ENCODE peak calls at places on chromosomes 11 and 22, in six cellular contexts. M is pancreas, D is colonic mucosa, Y is A549, Z is cardiac muscle cell, F is neuronal stem cell. N is an unnamed sample. For H3K4me1, the result is how much of the 10 kb centered on the place peaks cover.

GRCh38 chr11:77596626-77597025 is 6.9 kb downstream of the AQP11 start:
- DNase-seq in M (no peak), D (no peak), Y (no peak), Z (peak), F (no peak), N (no peak)

GRCh38 chr22:45576273-45576625 is 73.6 kb downstream of the FBLN1 start:
- DNase-seq in M (no peak), D (no peak), Y (no peak), Z (no peak), F (no peak), N (no peak)

GRCh38 chr11:95641506-95641905 is 148.1 kb downstream of the FAM76B start:
- DNase-seq in M (no peak), D (no peak), Y (no peak), Z (no peak), F (no peak), N (no peak)

GRCh38 chr11:16678466-16679116 is 59.9 kb upstream of the C11orf58 start:
- DNase-seq in M (no peak), D (no peak), Y (no peak), Z (no peak), F (no peak), N (no peak)

GRCh38 chr11:118224512-118225180 is at the start of gene JAML:
- DNase-seq in M (no peak), D (no peak), Y (no peak), Z (no peak), F (no peak), N (no peak)

GRCh38 chr11:78615724-78616123 is 41.1 kb upstream of the NARS2 start:
- DNase-seq in M (no peak), D (no peak), Y (no peak), Z (no peak), F (no peak), N (no peak)

GRCh38 chr11:17600316-17601205 is 53.5 kb downstream of the OTOG start:
- DNase-seq in M (no peak), D (peak), Y (no peak), Z (no peak), F (no peak), N (no peak)

GRCh38 chr11:69013009-69013951 is at the start of gene MRGPRF:
- DNase-seq in M (peak), D (peak), Y (peak), Z (peak), F (no peak), N (no peak)

GRCh38 chr11:83336993-83337392 is 50.8 kb upstream of the CCDC90B start:
- DNase-seq in M (no peak), D (no peak), Y (no peak), Z (no peak), F (no peak), N (no peak)

GRCh38 chr11:108121274-108122155 is at the start of gene ACAT1:
- DNase-seq in M (peak), D (peak), Y (peak), Z (peak), F (peak), N (peak)

GRCh38 chr11:103987631-103988594 is 48.5 kb upstream of the DDI1 start:
- DNase-seq in M (no peak), D (no peak), Y (no peak), Z (peak), F (no peak), N (no peak)

GRCh38 chr11:119046489-119046888 is 10.5 kb downstream of the HYOU1 start:
- DNase-seq in M (no peak), D (no peak), Y (no peak), Z (no peak), F (no peak), N (no peak)

GRCh38 chr11:46273511-46274205 is 3.8 kb upstream of the CREB3L1 start:
- DNase-seq in M (peak), D (peak), Y (no peak), Z (peak), F (no peak), N (no peak)

GRCh38 chr22:49433044-49433443 is 394.6 kb downstream of the BRD1 start:
- DNase-seq in M (no peak), D (no peak), Y (no peak), Z (no peak), F (no peak), N (no peak)

GRCh38 chr11:102120437-102120935 is 10.2 kb downstream of the YAP1 start:
- DNase-seq in M (no peak), D (no peak), Y (peak), Z (peak), F (no peak), N (no peak)

GRCh38 chr11:1487091-1487850 is 692 bp upstream of the MOB2 start:
- DNase-seq in M (no peak), D (no peak), Y (no peak), Z (no peak), F (no peak), N (no peak)

GRCh38 chr11:1484716-1485503 is 1.7 kb downstream of the MOB2 start:
- DNase-seq in M (no peak), D (peak), Y (no peak), Z (no peak), F (no peak), N (no peak)

GRCh38 chr11:1485504-1485885 is 1.1 kb downstream of the MOB2 start:
- DNase-seq in M (no peak), D (no peak), Y (no peak), Z (no peak), F (no peak), N (no peak)

GRCh38 chr11:1487851-1488574 is 1.4 kb upstream of the MOB2 start:
- DNase-seq in M (no peak), D (no peak), Y (no peak), Z (no peak), F (no peak), N (no peak)

DNA sequence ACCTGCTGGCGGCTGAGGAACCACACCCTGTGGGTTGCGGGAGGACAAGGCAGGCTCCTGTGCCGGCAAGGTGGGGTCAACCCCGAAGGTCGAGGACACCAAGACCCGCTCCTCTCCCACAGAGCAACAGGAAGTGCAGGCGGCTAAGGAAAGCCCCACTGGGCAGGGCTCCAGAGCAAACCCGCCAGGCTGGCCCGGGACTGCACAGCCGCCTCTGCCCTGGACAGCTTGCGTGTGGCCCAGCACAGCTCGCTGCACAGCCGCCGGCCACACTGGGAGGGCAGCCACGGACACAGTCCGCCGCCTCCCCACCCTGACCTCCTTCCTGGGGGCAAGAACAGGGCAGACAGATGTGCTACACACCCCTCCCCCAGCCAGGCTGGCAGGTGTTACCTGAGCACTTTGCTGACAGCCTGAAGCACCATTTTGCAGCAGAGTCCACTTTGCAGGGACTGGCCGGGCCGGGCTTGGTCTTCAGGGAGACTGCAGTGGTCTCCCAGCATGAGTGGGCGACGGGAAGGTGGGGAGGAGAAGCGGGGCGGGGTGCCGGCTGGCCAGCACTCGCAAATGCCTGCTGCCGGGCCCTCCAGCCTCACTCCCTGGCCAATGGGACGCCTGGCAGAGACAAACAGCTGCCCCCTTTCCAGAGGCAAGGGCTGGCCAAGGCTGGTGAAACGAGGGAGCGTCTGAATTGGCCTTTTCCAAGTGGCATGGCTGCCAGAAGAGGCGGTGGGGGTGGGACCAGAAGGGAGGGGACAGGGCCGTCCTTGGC is at the start of gene MOB2:
- DNase-seq in M (peak), D (peak), Y (no peak), Z (peak), F (no peak), N (no peak)
- H3K4me1 ChIP-seq in M (under half), D (under half), Y (under half), Z (under half), F (under half), N (half or more)

GRCh38 chr11:35167451-35167954 is 28.5 kb downstream of the CD44 start:
- DNase-seq in M (no peak), D (no peak), Y (no peak), Z (peak), F (no peak), N (no peak)
- H3K4me3 ChIP-seq in M (no peak), D (no peak), Y (no peak), Z (no peak), F (no peak), N (no peak)

GRCh38 chr22:35604671-35605457 is 12.3 kb downstream of the MB start:
- DNase-seq in M (no peak), D (no peak), Y (no peak), Z (peak), F (no peak), N (no peak)

GRCh38 chr22:35605787-35606492 is 11.2 kb downstream of the MB start:
- DNase-seq in M (no peak), D (no peak), Y (no peak), Z (no peak), F (no peak), N (no peak)

GRCh38 chr22:35609261-35609660 is 7.9 kb downstream of the MB start:
- DNase-seq in M (no peak), D (no peak), Y (no peak), Z (no peak), F (no peak), N (no peak)

GRCh38 chr22:35608088-35608487 is 9.0 kb downstream of the MB start:
- DNase-seq in M (no peak), D (no peak), Y (no peak), Z (no peak), F (no peak), N (no peak)

DNA sequence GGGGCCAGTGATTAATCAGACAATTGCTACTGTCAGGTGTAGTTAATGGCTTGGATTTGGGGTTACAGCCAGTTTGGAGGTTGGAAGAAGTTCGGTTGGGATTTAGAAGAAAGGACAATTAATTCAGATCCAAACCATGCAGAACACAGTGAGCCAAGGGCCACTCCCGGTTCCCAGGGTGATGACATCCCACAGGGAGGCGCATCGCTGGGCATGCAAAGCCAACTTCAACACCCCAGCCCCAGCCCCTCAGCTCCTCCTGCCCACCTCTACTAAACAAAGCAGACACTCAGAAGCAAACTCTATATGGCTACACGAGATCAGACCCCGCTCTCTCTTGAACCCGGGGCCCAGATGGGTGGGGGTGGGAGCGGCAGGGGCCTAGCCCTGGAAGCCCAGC is 10.2 kb downstream of the MB start:
- DNase-seq in M (no peak), D (no peak), Y (no peak), Z (no peak), F (no peak), N (no peak)
- H3K4me1 ChIP-seq in M (under half), D (under half), Y (under half), Z (under half), F (under half), N (under half)

DNA sequence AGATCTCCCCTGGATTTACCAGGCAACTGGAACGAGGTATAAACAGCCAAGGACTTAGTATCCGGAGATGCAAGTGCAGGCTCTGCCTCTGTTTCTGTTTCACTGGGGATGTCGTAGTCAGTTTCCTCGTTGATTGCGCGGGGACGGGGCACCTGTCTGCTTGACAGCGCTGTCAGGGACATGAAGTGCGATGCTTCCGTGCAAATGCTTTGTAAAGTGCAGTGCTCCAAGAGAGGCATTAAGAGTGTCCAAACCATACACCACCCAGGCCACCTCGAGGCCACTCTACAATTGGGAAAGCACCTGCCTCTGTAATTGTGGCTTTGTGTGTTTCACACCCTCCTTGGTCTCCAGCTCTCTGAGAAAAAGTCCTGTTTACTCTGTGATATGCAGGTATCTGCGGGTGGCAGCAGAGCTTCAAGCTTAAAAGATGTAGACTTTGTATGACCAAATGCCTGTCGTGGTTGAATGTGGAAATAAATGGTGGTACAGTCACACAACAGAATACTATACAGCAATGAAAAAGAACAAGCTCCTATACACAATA is 18.6 kb upstream of the CD5 start:
- DNase-seq in M (no peak), D (no peak), Y (no peak), Z (no peak), F (no peak), N (no peak)
- H3K4me3 ChIP-seq in M (no peak), D (no peak), Y (no peak), Z (no peak), F (no peak), N (no peak)

DNA sequence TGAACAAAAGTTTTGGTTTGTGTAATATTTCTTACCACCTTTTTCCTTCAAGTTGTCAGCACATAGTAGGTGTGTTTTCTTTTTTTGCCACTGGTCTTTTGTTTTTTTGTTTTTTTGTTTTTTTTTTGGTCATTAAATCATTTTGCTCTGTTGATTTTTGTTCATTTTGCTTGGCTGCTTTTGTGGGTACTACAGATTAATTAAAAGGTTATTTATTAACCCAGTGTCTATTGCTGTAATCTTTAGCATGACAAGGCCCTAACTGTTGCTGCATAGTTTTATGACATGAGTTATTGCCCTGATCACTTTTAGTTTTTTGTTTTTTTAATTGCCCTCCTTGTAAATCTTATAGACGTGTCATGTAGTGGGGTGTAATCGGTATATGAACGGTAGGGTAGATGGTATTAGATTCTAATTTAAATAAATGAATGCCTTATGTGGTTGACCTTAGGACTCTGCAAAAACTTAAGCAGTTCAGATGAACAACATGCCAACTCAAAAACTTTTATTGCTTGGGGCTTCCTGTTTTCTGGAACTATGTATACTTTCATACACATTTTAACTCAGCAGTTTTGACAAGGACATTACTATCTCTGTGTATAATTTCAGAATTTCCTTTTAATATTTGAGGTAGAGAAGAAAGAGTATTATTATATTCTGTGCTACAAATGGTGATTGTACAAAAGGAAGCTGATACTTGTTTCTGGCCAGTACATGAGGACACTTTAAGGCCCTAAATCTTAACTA is 7.9 kb downstream of the EWSR1 start:
- DNase-seq in M (no peak), D (no peak), Y (no peak), Z (no peak), F (no peak), N (no peak)
- H3K4me1 ChIP-seq in M (half or more), D (under half), Y (under half), Z (under half), F (under half), N (half or more)

GRCh38 chr22:31625661-31626426 is 36.2 kb downstream of the PISD start:
- DNase-seq in M (no peak), D (peak), Y (no peak), Z (peak), F (peak), N (no peak)
- H3K4me3 ChIP-seq in M (no peak), D (no peak), Y (no peak), Z (no peak), F (no peak), N (peak)

N was measured in vagina.